ENCODE peak calls at places on chromosomes 11 and 22, in four cellular contexts. H, S, B and O are unnamed samples.

GRCh38 chr11:118275184-118275583 is 11.1 kb upstream of the MPZL2 start:
- DNase-seq in H (no peak), S (no peak), B (peak; percentile 78), O (no peak)

GRCh38 chr11:82225930-82226329 is 507.7 kb downstream of the FAM181B start:
- DNase-seq in H (no peak), S (no peak), B (no peak), O (no peak)

GRCh38 chr22:22710719-22711531 is 66.5 kb downstream of the GGTLC2 start:
- DNase-seq in H (no peak), S (peak; percentile 77), B (peak; percentile 82), O (peak; percentile 42)

GRCh38 chr11:121231576-121232278 is 60.8 kb upstream of the SC5D start:
- DNase-seq in H (no peak), S (peak; percentile 36), B (no peak), O (no peak)

GRCh38 chr11:84106560-84106959 is 820.4 kb upstream of the CCDC90B start:
- DNase-seq in H (no peak), S (no peak), B (no peak), O (no peak)

GRCh38 chr22:19088866-19089595 is 33.2 kb downstream of the DGCR2 start:
- DNase-seq in H (no peak), S (no peak), B (no peak), O (no peak)

GRCh38 chr11:6298605-6299004 is 21.7 kb downstream of the CAVIN3 start:
- DNase-seq in H (no peak), S (peak; percentile 21), B (peak; percentile 32), O (peak; percentile 32)

GRCh38 chr22:35043251-35043931 is 22.6 kb upstream of the ISX start:
- DNase-seq in H (no peak), S (no peak), B (no peak), O (peak; percentile 3)

GRCh38 chr11:16997624-16998023 is 16.6 kb downstream of the PLEKHA7 start:
- DNase-seq in H (no peak), S (peak; percentile 85), B (no peak), O (no peak)

GRCh38 chr22:46088541-46089311 is 61.6 kb upstream of the PPARA start:
- DNase-seq in H (no peak), S (no peak), B (peak; percentile 84), O (peak; percentile 80)

GRCh38 chr11:9313648-9314290 is 624 bp downstream of the TMEM41B start:
- DNase-seq in H (no peak), S (peak; percentile 32), B (peak; percentile 26), O (peak; percentile 63)

GRCh38 chr22:50606126-50606525 is 5.5 kb downstream of the MAPK8IP2 start:
- DNase-seq in H (no peak), S (no peak), B (no peak), O (no peak)

GRCh38 chr22:40694409-40694808 is 15.1 kb downstream of the MCHR1 start:
- DNase-seq in H (no peak), S (no peak), B (no peak), O (no peak)

GRCh38 chr22:43092085-43092484 is 2.9 kb upstream of the TTLL1 start:
- DNase-seq in H (no peak), S (no peak), B (no peak), O (no peak)
- H3K4me3 ChIP-seq in H (no peak overlapping the region), S (no peak overlapping the region), B (no peak overlapping the region), O (no peak overlapping the region)

GRCh38 chr11:40183073-40184064 is 1276.1 kb downstream of the LRRC4C start:
- DNase-seq in H (no peak), S (no peak), B (no peak), O (no peak)
- H3K4me3 ChIP-seq in H (no peak overlapping the region), S (no peak overlapping the region), B (no peak overlapping the region), O (no peak overlapping the region)

DNA sequence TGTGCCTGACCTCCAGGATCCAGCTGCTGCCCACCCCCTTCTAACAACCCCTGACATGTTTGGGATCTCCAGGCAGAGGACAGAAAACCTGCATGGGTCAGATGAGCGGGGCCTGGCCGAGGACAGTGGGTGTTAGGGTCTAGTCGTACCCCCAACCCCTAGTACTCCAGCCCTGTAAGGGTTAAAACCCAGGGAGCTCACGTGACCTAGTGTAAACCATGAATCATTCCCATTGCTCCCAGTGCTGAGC is 89.1 kb upstream of the CRYBB3 start:
- DNase-seq in H (no peak), S (no peak), B (no peak), O (no peak)
- H3K4me3 ChIP-seq in H (peak overlapping the region; percentile 25), S (peak overlapping the region; percentile 56), B (no peak overlapping the region), O (peak overlapping the region; percentile 86)

DNA sequence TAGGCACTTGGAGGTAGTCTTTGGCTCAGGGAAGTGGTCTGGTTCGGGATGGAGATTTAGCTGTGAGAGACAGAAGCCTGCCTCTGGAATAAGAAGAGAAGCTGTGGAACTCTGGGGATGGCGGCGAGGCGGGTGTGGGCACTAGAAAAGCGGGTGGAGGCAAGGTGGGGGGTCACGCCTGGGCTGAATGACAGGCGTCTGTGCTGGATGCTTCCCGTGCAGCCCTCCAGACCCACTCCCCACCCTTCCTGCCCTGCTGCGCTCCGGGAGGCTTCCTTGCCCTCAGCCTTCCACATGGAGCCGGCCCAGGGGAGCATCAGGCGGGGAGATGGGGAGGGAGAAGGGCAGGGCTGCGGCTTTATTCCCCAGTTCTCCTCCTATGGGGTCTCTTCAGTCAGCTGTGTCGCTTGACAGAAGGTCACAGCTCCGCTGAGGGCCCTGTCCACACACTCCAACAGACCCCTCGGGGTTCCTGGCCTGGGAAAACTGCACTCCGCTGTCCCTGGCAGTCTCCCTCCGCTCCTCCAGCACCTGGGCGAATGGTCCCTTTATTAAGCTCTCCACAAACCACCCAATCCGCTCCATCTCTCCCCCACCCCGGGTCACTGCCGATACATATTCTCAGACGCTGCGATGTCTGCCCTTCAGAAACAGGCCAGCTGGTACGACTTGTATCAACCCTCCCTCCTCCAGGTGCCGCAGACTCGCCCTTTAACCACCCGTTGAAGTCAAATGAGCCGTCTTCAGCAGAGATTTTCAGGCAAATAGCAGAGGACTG is 6.2 kb downstream of the DNAJB13 start:
- DNase-seq in H (no peak), S (no peak), B (no peak), O (no peak)
- H3K4me3 ChIP-seq in H (no peak overlapping the region), S (no peak overlapping the region), B (no peak overlapping the region), O (no peak overlapping the region)

GRCh38 chr11:95084509-95084908 is 5.1 kb upstream of the ENDOD1 start:
- DNase-seq in H (no peak), S (no peak), B (peak; percentile 54), O (peak; percentile 44)

GRCh38 chr11:95078526-95078925 is 11.1 kb upstream of the ENDOD1 start:
- DNase-seq in H (no peak), S (no peak), B (no peak), O (no peak)

GRCh38 chr11:95082576-95083001 is 7.1 kb upstream of the ENDOD1 start:
- DNase-seq in H (no peak), S (no peak), B (no peak), O (no peak)

GRCh38 chr11:95081010-95081409 is 8.6 kb upstream of the ENDOD1 start:
- DNase-seq in H (no peak), S (no peak), B (no peak), O (no peak)

GRCh38 chr11:95081412-95081811 is 8.2 kb upstream of the ENDOD1 start:
- DNase-seq in H (no peak), S (no peak), B (peak; percentile 31), O (peak; percentile 45)
- H3K4me3 ChIP-seq in H (no peak overlapping the region), S (no peak overlapping the region), B (no peak overlapping the region), O (no peak overlapping the region)

GRCh38 chr22:17733484-17733883 is 40.8 kb downstream of the BID start:
- DNase-seq in H (no peak), S (no peak), B (peak; percentile 35), O (no peak)
- H3K4me3 ChIP-seq in H (no peak overlapping the region), S (no peak overlapping the region), B (no peak overlapping the region), O (no peak overlapping the region)

DNA sequence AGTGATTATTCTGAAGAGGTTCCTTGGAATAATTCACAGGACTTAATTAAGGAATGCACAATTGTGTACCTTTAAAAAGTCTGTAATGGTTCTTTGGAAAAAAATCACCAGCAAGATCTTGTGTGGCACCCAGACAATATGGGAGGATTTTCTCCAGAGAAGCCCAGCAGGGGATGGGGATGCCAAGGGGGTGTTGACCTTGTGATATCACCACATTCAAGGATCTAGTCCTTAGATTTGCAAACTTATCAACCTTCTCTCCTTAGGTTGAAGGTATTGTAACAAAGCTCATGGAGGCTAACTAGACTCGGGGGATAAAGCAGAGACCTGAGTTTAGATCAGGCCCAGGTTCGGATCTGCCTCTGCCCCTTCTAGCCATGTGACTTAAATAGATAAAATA is 113.2 kb downstream of the SPON1 start:
- DNase-seq in H (no peak), S (no peak), B (no peak), O (no peak)
- H3K4me3 ChIP-seq in H (no peak overlapping the region), S (no peak overlapping the region), B (no peak overlapping the region), O (no peak overlapping the region)

GRCh38 chr11:120168960-120169681 is 31.2 kb upstream of the TRIM29 start:
- DNase-seq in H (no peak), S (peak; percentile 73), B (peak; percentile 63), O (peak; percentile 78)
- H3K4me3 ChIP-seq in H (peak overlapping the region; percentile 31), S (peak overlapping the region; percentile 52), B (peak overlapping the region; percentile 51), O (peak overlapping the region; percentile 71)

DNA sequence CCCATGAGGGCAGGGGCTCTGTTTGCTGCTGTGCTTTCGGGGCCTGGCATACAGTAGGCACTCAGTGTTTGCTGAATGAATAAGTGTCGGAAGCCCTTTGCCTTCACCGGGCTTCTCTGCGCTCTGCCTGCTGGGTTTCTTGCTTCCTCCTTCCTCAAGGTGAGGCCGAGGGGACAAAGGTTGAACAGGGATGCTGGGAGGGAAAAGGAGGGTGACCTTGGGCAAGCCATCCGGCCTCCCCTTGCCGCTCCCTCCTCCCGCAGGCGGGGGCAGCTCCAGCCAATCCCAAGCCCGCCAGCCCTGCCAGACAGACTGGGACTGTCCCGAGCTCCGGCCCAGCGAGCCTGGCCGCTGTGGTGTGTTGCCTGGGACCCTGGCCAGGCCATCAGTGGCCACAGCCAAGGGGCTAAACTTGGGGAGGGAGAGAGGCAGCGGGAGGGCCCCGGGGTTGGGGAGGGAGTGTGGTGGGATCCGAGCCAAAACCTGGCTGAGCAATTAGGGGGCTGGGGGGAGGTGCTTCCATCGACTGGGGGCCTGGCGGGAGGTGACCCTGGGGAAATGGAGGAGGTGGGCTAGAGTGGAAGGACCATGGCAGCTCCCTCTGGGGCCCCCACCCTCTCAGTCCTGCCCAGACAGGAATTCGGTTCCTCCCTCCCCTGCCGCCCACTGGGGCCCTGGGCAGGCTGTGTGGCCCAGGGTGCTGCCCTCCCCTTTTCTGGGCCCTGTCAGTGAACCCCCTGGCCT is 3.3 kb upstream of the RCOR2 start:
- DNase-seq in H (no peak), S (peak; percentile 95), B (no peak), O (no peak)
- H3K4me3 ChIP-seq in H (no peak overlapping the region), S (no peak overlapping the region), B (no peak overlapping the region), O (peak overlapping the region; percentile 11)